ENCODE peak calls at places on chromosome 7, in four cellular contexts. I, G, J and N are unnamed samples.

GRCh38 chr7:81691199-81691821 is 78.5 kb downstream of the HGF start:
- DNase-seq in I (peak), G (no peak), J (no peak), N (no peak)

GRCh38 chr7:54333952-54334351 is 208.2 kb upstream of the VSTM2A start:
- DNase-seq in I (no peak), G (no peak), J (no peak), N (no peak)

GRCh38 chr7:80699030-80699638 is 60.7 kb downstream of the CD36 start:
- DNase-seq in I (peak), G (peak), J (no peak), N (no peak)

GRCh38 chr7:27115161-27116018 is 12.9 kb upstream of the HOXA2 start:
- DNase-seq in I (peak), G (peak), J (no peak), N (no peak)

GRCh38 chr7:46058424-46058823 is 137.4 kb upstream of the IGFBP3 start:
- DNase-seq in I (no peak), G (peak), J (no peak), N (no peak)

GRCh38 chr7:88927-89921 is 103.1 kb upstream of the FAM20C start:
- DNase-seq in I (peak), G (peak), J (no peak), N (no peak)

GRCh38 chr7:49852619-49853462 is 79.4 kb downstream of the VWC2 start:
- DNase-seq in I (no peak), G (peak), J (no peak), N (peak)

GRCh38 chr7:117458977-117459583 is 20.7 kb upstream of the CFTR start:
- DNase-seq in I (peak), G (peak), J (no peak), N (no peak)

GRCh38 chr7:55526770-55527169 is 45.5 kb downstream of the VOPP1 start:
- DNase-seq in I (no peak), G (no peak), J (no peak), N (no peak)

GRCh38 chr7:1357601-1358271 is 101.5 kb downstream of the MICALL2 start:
- DNase-seq in I (no peak), G (no peak), J (no peak), N (no peak)

GRCh38 chr7:132743974-132744373 is 167.7 kb upstream of the PLXNA4 start:
- DNase-seq in I (no peak), G (no peak), J (no peak), N (no peak)

GRCh38 chr7:157769016-157769869 is 432.4 kb downstream of the DNAJB6 start:
- DNase-seq in I (no peak), G (no peak), J (no peak), N (peak)

GRCh38 chr7:53119514-53119933 is 84.1 kb downstream of the POM121L12 start:
- DNase-seq in I (peak), G (no peak), J (no peak), N (no peak)

GRCh38 chr7:122528879-122529481 is 169.9 kb downstream of the RNF133 start:
- DNase-seq in I (peak), G (peak), J (no peak), N (no peak)

GRCh38 chr7:55871932-55872485 is 9.5 kb upstream of the SEPTIN14 start:
- DNase-seq in I (no peak), G (no peak), J (no peak), N (no peak)

DNA sequence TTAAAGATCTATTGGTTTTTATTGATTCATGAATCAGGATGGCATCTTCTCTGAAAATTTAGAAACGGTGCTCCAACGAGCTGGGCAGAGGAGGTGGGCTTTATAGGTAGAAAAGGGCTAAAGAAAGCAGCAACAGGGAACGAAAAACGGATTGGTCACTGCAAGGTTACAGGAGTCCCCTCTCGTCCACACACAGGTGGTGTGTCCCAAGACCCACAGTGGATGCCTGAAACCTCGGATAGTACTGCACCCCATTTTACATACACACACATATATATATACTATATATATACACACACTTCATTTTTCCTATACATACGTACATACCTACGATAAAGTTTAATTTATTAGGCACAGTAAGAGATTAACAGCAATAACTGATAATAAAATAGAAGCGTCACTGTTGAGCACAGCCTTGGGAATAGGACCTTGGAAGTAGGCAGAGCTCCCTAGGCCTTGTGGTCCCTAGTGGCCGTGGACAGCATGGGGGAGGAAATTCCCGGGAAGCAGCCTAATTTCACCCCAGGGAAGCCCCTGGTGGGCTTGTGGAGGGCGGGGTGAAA is 737 bp upstream of the NUB1 start:
- DNase-seq in I (no peak), G (no peak), J (no peak), N (no peak)
- TF ChIP-seq CTCF in I (no peak), G (peak), J (no peak), N (no peak)

DNA sequence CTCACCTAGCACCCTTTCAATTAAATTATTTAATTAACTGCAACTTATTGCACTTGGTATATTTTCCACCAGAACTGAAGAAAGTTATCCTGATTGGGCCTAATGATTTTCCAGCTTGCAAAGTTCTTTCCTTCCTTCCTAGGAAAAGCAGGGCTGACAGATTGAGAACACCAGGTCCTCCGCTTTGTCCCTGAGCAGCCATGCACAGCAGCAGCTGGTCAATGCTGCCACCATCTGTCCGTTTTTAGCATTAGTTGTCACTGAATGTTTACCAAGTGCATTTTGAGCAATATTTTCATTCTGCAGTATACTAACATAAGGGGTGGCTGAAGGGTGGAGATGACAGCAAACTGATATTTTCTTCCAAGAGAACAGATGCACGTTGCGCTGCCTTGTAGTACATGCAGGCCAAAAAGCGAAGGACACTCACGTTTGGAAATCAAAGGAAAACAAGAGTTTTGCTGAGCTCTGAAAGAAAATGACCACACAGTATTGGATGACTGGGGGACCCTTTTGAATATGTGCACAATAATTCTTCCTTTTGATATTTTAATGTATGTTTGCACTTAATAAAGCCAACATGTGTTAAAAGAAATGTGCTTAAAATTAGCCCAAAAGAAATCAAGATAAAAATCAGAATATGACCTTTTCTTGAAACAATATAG is 248.8 kb upstream of the PTN start:
- DNase-seq in I (peak), G (peak), J (no peak), N (peak)
- TF ChIP-seq CTCF in I (peak), G (peak), J (no peak), N (peak)

GRCh38 chr7:40232242-40232929 is 97.6 kb downstream of the SUGCT start:
- DNase-seq in I (peak), G (peak), J (no peak), N (peak)
- TF ChIP-seq CTCF in I (peak), G (peak), J (peak), N (peak)

GRCh38 chr7:20197837-20198236 is 19.3 kb downstream of the MACC1 start:
- DNase-seq in I (no peak), G (no peak), J (no peak), N (no peak)
- TF ChIP-seq CTCF in I (peak), G (peak), J (no peak), N (peak)

GRCh38 chr7:93861325-93861949 is 29.1 kb downstream of the TFPI2 start:
- DNase-seq in I (no peak), G (no peak), J (no peak), N (no peak)
- TF ChIP-seq CTCF in I (no peak), G (peak), J (no peak), N (no peak)

GRCh38 chr7:20330176-20330796 is 414 bp upstream of the ITGB8 start:
- DNase-seq in I (peak), G (peak), J (no peak), N (no peak)
- TF ChIP-seq CTCF in I (no peak), G (no peak), J (no peak), N (no peak)